ENCODE peak calls at places on chromosome 7, in four cellular contexts. One of them, this sample, is unnamed. For H3K4me1, the result is how much of the 10 kb centered on the place peaks cover.

GRCh38 chr7:7851381-7851780 is 117.2 kb upstream of the GLCCI1 start:
- DNase-seq in HepG2: no peak
- DNase-seq in H1: no peak
- DNase-seq in GM12878: no peak
- DNase-seq in this sample: no peak

GRCh38 chr7:731440-732085 is 4.5 kb upstream of the PRKAR1B start:
- DNase-seq in HepG2: no peak
- DNase-seq in GM12878: no peak
- DNase-seq in H1: no peak
- DNase-seq in this sample: no peak

GRCh38 chr7:80088705-80089104 is 45.9 kb upstream of the GNAI1 start:
- DNase-seq in GM12878: no peak
- DNase-seq in H1: no peak
- DNase-seq in HepG2: no peak
- DNase-seq in this sample: no peak

GRCh38 chr7:21355406-21355874 is 72.4 kb upstream of the SP4 start:
- DNase-seq in GM12878: peak
- DNase-seq in HepG2: no peak
- DNase-seq in H1: no peak
- DNase-seq in this sample: no peak

GRCh38 chr7:69597278-69598076 is 798 bp upstream of the AUTS2 start:
- DNase-seq in H1: peak
- DNase-seq in GM12878: no peak
- DNase-seq in HepG2: no peak
- DNase-seq in this sample: no peak

GRCh38 chr7:128841961-128842673 is 11.9 kb downstream of the FLNC start:
- DNase-seq in GM12878: no peak
- DNase-seq in HepG2: no peak
- DNase-seq in H1: peak
- DNase-seq in this sample: no peak

GRCh38 chr7:73941836-73942551 is 81.0 kb downstream of the TMEM270 start:
- DNase-seq in GM12878: no peak
- DNase-seq in H1: no peak
- DNase-seq in HepG2: peak
- DNase-seq in this sample: no peak

GRCh38 chr7:83410989-83411591 is 237.8 kb downstream of the SEMA3E start:
- DNase-seq in GM12878: no peak
- DNase-seq in H1: no peak
- DNase-seq in HepG2: peak
- DNase-seq in this sample: peak

GRCh38 chr7:102275123-102275703 is 11.5 kb upstream of the SH2B2 start:
- DNase-seq in HepG2: no peak
- DNase-seq in GM12878: no peak
- DNase-seq in H1: no peak
- DNase-seq in this sample: no peak

GRCh38 chr7:104156842-104157277 is 51.0 kb downstream of the ORC5 start:
- DNase-seq in GM12878: no peak
- DNase-seq in HepG2: peak
- DNase-seq in H1: no peak
- DNase-seq in this sample: no peak

GRCh38 chr7:388461-388960 is 98.5 kb downstream of the FOXL3 start:
- DNase-seq in GM12878: no peak
- DNase-seq in H1: no peak
- DNase-seq in HepG2: peak
- DNase-seq in this sample: no peak

GRCh38 chr7:117781707-117782106 is 91.5 kb downstream of the CTTNBP2 start:
- DNase-seq in GM12878: no peak
- DNase-seq in H1: no peak
- DNase-seq in HepG2: no peak
- DNase-seq in this sample: no peak

GRCh38 chr7:24587853-24588252 is 14.6 kb downstream of the PALS2 start:
- DNase-seq in H1: peak
- DNase-seq in HepG2: peak
- DNase-seq in GM12878: no peak
- DNase-seq in this sample: peak

GRCh38 chr7:104584620-104585019 is 256.2 kb downstream of the LHFPL3 start:
- DNase-seq in GM12878: no peak
- DNase-seq in HepG2: no peak
- DNase-seq in H1: no peak
- DNase-seq in this sample: no peak

GRCh38 chr7:127885843-127886242 is 145.4 kb downstream of the LRRC4 start:
- DNase-seq in H1: no peak
- DNase-seq in GM12878: no peak
- DNase-seq in HepG2: no peak
- DNase-seq in this sample: no peak

GRCh38 chr7:133742709-133743538 is 384.2 kb upstream of the LRGUK start:
- DNase-seq in GM12878: no peak
- DNase-seq in H1: no peak
- DNase-seq in HepG2: no peak
- DNase-seq in this sample: no peak

GRCh38 chr7:37786741-37787569 is 61.4 kb upstream of the NME8 start:
- DNase-seq in GM12878: peak
- DNase-seq in HepG2: no peak
- DNase-seq in H1: no peak
- DNase-seq in this sample: no peak

GRCh38 chr7:6384327-6384726 is 63.4 kb downstream of the DAGLB start:
- DNase-seq in HepG2: no peak
- DNase-seq in H1: no peak
- DNase-seq in GM12878: no peak
- DNase-seq in this sample: no peak

GRCh38 chr7:141697211-141697871 is 4.6 kb downstream of the DENND11 start:
- DNase-seq in GM12878: no peak
- DNase-seq in HepG2: no peak
- DNase-seq in H1: no peak
- DNase-seq in this sample: no peak

GRCh38 chr7:141590666-141591065 is 39.5 kb downstream of the AGK start:
- DNase-seq in GM12878: no peak
- DNase-seq in H1: no peak
- DNase-seq in HepG2: no peak
- DNase-seq in this sample: no peak

GRCh38 chr7:99784007-99784406 is at the start of gene CYP3A4:
- DNase-seq in HepG2: no peak
- DNase-seq in GM12878: no peak
- DNase-seq in H1: no peak
- DNase-seq in this sample: no peak

GRCh38 chr7:100852048-100852872 is at the start of gene SLC12A9:
- DNase-seq in GM12878: peak
- DNase-seq in HepG2: peak
- DNase-seq in H1: peak
- DNase-seq in this sample: peak

GRCh38 chr7:108459922-108460551 is 3.8 kb upstream of the NRCAM start:
- DNase-seq in HepG2: peak
- DNase-seq in H1: no peak
- DNase-seq in GM12878: no peak
- DNase-seq in this sample: no peak

GRCh38 chr7:18753972-18754610 is 258.5 kb downstream of the HDAC9 start:
- DNase-seq in H1: no peak
- DNase-seq in GM12878: no peak
- DNase-seq in HepG2: no peak
- DNase-seq in this sample: no peak

GRCh38 chr7:135210818-135211178 is 528 bp downstream of the WDR91 start:
- DNase-seq in HepG2: no peak
- DNase-seq in GM12878: no peak
- DNase-seq in H1: no peak
- DNase-seq in this sample: no peak

GRCh38 chr7:132779164-132779563 is 202.9 kb upstream of the PLXNA4 start:
- DNase-seq in H1: no peak
- DNase-seq in HepG2: no peak
- DNase-seq in GM12878: no peak
- DNase-seq in this sample: no peak

GRCh38 chr7:134593530-134594392 is 44.9 kb downstream of the AKR1B15 start:
- DNase-seq in H1: no peak
- DNase-seq in GM12878: no peak
- DNase-seq in HepG2: peak
- DNase-seq in this sample: peak

DNA sequence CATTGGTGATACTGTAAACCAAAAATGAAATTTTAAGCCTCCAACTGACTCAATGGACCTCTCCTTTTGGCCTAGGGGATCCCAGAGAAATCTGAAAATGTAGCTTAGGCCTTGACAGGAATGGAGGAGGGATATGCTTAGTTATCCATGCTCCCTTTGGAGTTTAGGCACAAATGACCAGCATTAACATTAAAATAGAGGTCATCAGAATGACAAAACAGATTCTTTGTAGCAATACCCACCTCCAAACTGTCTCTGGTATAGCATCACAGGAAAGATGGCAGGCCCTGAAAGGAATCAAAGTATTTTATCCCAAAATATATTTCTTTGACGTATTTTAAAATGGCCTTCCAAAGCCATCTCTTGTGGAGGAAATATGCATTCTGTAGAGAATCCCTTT is 39.1 kb upstream of the LRRN3 start:
- DNase-seq in GM12878: no peak
- DNase-seq in H1: no peak
- DNase-seq in HepG2: no peak
- DNase-seq in this sample: peak
- H3K4me3 ChIP-seq in GM12878: no peak
- H3K4me3 ChIP-seq in H1: no peak
- H3K4me3 ChIP-seq in HepG2: no peak
- H3K4me3 ChIP-seq in this sample: no peak

DNA sequence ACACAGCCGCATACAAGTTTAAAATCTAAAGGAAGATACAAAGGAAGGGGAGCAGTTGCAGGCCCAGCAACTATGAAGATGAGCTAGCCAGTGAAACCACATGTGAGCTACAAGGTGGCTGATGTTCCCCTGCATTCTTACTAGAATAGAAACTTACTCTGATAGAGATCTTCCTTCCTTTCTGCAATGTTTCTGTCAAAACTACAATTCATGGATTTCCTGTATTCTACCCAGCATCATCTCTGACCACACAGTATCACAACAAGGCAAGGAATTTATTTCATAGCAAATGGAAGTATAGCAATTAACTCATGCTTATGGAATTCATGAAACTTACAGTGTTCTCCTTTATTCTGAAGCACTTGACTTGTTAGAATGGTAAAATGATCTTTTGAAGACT is 68.7 kb upstream of the AASS start:
- DNase-seq in GM12878: no peak
- DNase-seq in H1: no peak
- DNase-seq in HepG2: no peak
- DNase-seq in this sample: no peak
- H3K4me1 ChIP-seq in GM12878: under half
- H3K4me1 ChIP-seq in H1: under half
- H3K4me1 ChIP-seq in HepG2: under half
- H3K4me1 ChIP-seq in this sample: under half

GRCh38 chr7:150937848-150938561 is 40.1 kb downstream of the KCNH2 start:
- DNase-seq in GM12878: no peak
- DNase-seq in H1: no peak
- DNase-seq in HepG2: no peak
- DNase-seq in this sample: no peak
- TF ChIP-seq SUZ12 in GM12878: no peak
- TF ChIP-seq SUZ12 in H1: no peak
- TF ChIP-seq SUZ12 in HepG2: no peak
- TF ChIP-seq SUZ12 in this sample: no peak

GRCh38 chr7:2452074-2452507 is 24.1 kb downstream of the GRIFIN start:
- DNase-seq in GM12878: no peak
- DNase-seq in H1: peak
- DNase-seq in HepG2: peak
- DNase-seq in this sample: no peak
- H3K4me3 ChIP-seq in GM12878: no peak
- H3K4me3 ChIP-seq in H1: no peak
- H3K4me3 ChIP-seq in HepG2: peak
- H3K4me3 ChIP-seq in this sample: no peak

GRCh38 chr7:140237390-140237789 is 60.6 kb upstream of the KDM7A start:
- DNase-seq in GM12878: no peak
- DNase-seq in HepG2: no peak
- DNase-seq in H1: no peak
- DNase-seq in this sample: no peak

GRCh38 chr7:140236626-140237025 is 59.8 kb upstream of the KDM7A start:
- DNase-seq in H1: no peak
- DNase-seq in GM12878: no peak
- DNase-seq in HepG2: no peak
- DNase-seq in this sample: no peak

GRCh38 chr7:140231779-140232491 is 55.2 kb upstream of the KDM7A start:
- DNase-seq in H1: peak
- DNase-seq in HepG2: no peak
- DNase-seq in GM12878: no peak
- DNase-seq in this sample: no peak

GRCh38 chr7:140232959-140233649 is 56.3 kb upstream of the KDM7A start:
- DNase-seq in HepG2: peak
- DNase-seq in GM12878: peak
- DNase-seq in H1: no peak
- DNase-seq in this sample: no peak

DNA sequence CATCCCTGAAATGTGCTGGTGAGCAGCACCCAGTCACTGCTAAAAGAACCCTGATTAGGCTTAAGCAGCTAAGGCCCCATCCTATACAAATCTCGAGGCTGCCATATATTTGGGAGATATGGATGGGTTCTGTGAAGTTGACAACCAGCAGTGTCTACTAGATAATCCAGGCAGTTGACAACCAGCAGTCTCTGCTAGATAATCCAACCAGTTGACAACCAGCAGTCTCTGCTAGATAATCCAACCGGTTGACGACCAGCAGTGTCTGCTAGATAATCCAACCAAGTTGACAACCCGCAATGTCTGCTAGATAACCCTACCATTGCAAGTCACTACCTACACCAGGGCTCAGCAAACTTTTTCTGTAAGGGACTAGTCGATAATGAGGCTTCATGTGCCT is 58.3 kb upstream of the KDM7A start:
- DNase-seq in GM12878: no peak
- DNase-seq in HepG2: no peak
- DNase-seq in H1: no peak
- DNase-seq in this sample: no peak
- H3K4me1 ChIP-seq in GM12878: under half
- H3K4me1 ChIP-seq in HepG2: half or more
- H3K4me1 ChIP-seq in H1: under half
- H3K4me1 ChIP-seq in this sample: under half

DNA sequence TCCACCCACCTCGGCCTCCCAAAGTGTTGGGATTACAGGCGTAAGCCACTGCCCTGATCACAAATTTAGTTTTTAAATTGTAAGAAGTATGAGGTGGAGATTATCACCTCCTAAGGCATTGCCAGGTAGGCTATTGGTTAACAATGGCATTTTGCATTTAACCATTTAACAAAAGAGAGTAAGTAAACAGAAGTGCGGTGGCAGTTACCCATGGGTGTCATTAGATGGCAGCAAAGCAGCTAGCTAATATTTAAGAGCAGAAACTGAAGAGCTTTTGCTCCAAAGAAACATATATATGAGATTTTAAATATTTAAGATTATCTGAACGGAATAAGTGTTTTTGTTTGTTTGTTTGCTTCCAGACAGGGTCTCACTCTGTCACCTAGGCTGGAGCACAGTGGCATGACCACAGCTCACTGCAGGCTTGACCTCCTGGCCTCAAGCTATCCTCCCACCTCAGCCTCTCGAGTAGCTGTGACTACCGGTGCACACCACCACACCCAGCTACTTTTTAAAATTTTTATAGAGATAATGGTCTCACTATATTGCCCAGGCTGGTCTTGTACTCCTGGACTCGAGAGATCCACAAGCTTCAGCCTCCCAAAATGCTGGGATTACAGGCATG is 325.5 kb upstream of the C7orf33 start:
- DNase-seq in H1: no peak
- DNase-seq in GM12878: no peak
- DNase-seq in HepG2: peak
- DNase-seq in this sample: peak
- TF ChIP-seq SUZ12 in H1: no peak
- TF ChIP-seq SUZ12 in GM12878: no peak
- TF ChIP-seq SUZ12 in HepG2: no peak
- TF ChIP-seq SUZ12 in this sample: no peak